ENCODE peak calls at places on chromosomes 1 and 21, in six cellular contexts. One of them, this sample, is unnamed.

GRCh38 chr1:101239095-101240040 is 2.5 kb downstream of the S1PR1 start:
- DNase-seq in tibial nerve: no peak
- DNase-seq in esophagus muscularis mucosa: no peak
- DNase-seq in stomach: no peak
- DNase-seq in A549: no peak
- DNase-seq in ovary: no peak
- DNase-seq in this sample: no peak

GRCh38 chr1:22210636-22211035 is 67.7 kb upstream of the WNT4 start:
- DNase-seq in esophagus muscularis mucosa: no peak
- DNase-seq in ovary: no peak
- DNase-seq in tibial nerve: no peak
- DNase-seq in stomach: no peak
- DNase-seq in A549: no peak
- DNase-seq in this sample: no peak

GRCh38 chr21:33901421-33902288 is 13.9 kb downstream of the ATP5PO start:
- DNase-seq in stomach: no peak
- DNase-seq in esophagus muscularis mucosa: no peak
- DNase-seq in ovary: peak; percentile 32
- DNase-seq in tibial nerve: no peak
- DNase-seq in A549: no peak
- DNase-seq in this sample: no peak

GRCh38 chr1:246397046-246397445 is 110.0 kb downstream of the SMYD3 start:
- DNase-seq in stomach: no peak
- DNase-seq in A549: no peak
- DNase-seq in ovary: no peak
- DNase-seq in tibial nerve: no peak
- DNase-seq in esophagus muscularis mucosa: no peak
- DNase-seq in this sample: no peak

GRCh38 chr1:197776348-197777082 is 1.2 kb upstream of the DENND1B start:
- DNase-seq in stomach: no peak
- DNase-seq in esophagus muscularis mucosa: no peak
- DNase-seq in tibial nerve: no peak
- DNase-seq in A549: no peak
- DNase-seq in ovary: no peak
- DNase-seq in this sample: no peak

GRCh38 chr1:110524311-110525249 is 5.6 kb upstream of the KCNA10 start:
- DNase-seq in A549: peak; percentile 29
- DNase-seq in ovary: no peak
- DNase-seq in esophagus muscularis mucosa: no peak
- DNase-seq in stomach: peak; percentile 38
- DNase-seq in tibial nerve: no peak
- DNase-seq in this sample: no peak

GRCh38 chr1:234727018-234727757 is 117.2 kb upstream of the IRF2BP2 start:
- DNase-seq in esophagus muscularis mucosa: no peak
- DNase-seq in stomach: no peak
- DNase-seq in ovary: no peak
- DNase-seq in A549: no peak
- DNase-seq in tibial nerve: no peak
- DNase-seq in this sample: no peak

GRCh38 chr1:87077959-87078673 is 163.7 kb downstream of the HS2ST1 start:
- DNase-seq in ovary: no peak
- DNase-seq in A549: no peak
- DNase-seq in stomach: no peak
- DNase-seq in esophagus muscularis mucosa: no peak
- DNase-seq in tibial nerve: no peak
- DNase-seq in this sample: no peak

GRCh38 chr1:117182271-117182670 is 28.5 kb downstream of the VTCN1 start:
- DNase-seq in esophagus muscularis mucosa: no peak
- DNase-seq in tibial nerve: no peak
- DNase-seq in stomach: no peak
- DNase-seq in ovary: no peak
- DNase-seq in A549: no peak
- DNase-seq in this sample: no peak

GRCh38 chr1:48725331-48725730 is 51.4 kb downstream of the BEND5 start:
- DNase-seq in A549: no peak
- DNase-seq in stomach: no peak
- DNase-seq in ovary: no peak
- DNase-seq in esophagus muscularis mucosa: no peak
- DNase-seq in tibial nerve: no peak
- DNase-seq in this sample: no peak

GRCh38 chr21:33968082-33968997 is 52.7 kb upstream of the ATP5PO start:
- DNase-seq in ovary: no peak
- DNase-seq in tibial nerve: no peak
- DNase-seq in stomach: no peak
- DNase-seq in esophagus muscularis mucosa: no peak
- DNase-seq in A549: peak; percentile 55
- DNase-seq in this sample: no peak

GRCh38 chr21:33991091-33991490 is 75.5 kb upstream of the ATP5PO start:
- DNase-seq in A549: no peak
- DNase-seq in tibial nerve: no peak
- DNase-seq in stomach: no peak
- DNase-seq in ovary: no peak
- DNase-seq in esophagus muscularis mucosa: no peak
- DNase-seq in this sample: no peak

GRCh38 chr1:2548068-2548589 is 8.0 kb upstream of the TNFRSF14 start:
- DNase-seq in esophagus muscularis mucosa: no peak
- DNase-seq in ovary: peak; percentile 82
- DNase-seq in A549: peak; percentile 78
- DNase-seq in stomach: peak; percentile 90
- DNase-seq in tibial nerve: peak; percentile 72
- DNase-seq in this sample: peak; percentile 89

GRCh38 chr1:155648207-155649147 is 38.5 kb downstream of the MSTO1 start:
- DNase-seq in A549: peak; percentile 85
- DNase-seq in stomach: peak; percentile 27
- DNase-seq in esophagus muscularis mucosa: no peak
- DNase-seq in ovary: no peak
- DNase-seq in tibial nerve: no peak
- DNase-seq in this sample: no peak

GRCh38 chr1:76229279-76229977 is 154.9 kb downstream of the ST6GALNAC3 start:
- DNase-seq in ovary: no peak
- DNase-seq in stomach: no peak
- DNase-seq in esophagus muscularis mucosa: no peak
- DNase-seq in tibial nerve: no peak
- DNase-seq in A549: no peak
- DNase-seq in this sample: no peak

GRCh38 chr1:170044187-170044586 is 30.3 kb downstream of the KIFAP3 start:
- DNase-seq in A549: no peak
- DNase-seq in stomach: no peak
- DNase-seq in ovary: no peak
- DNase-seq in tibial nerve: no peak
- DNase-seq in esophagus muscularis mucosa: no peak
- DNase-seq in this sample: no peak

GRCh38 chr1:234619794-234620247 is 9.8 kb upstream of the IRF2BP2 start:
- DNase-seq in A549: no peak
- DNase-seq in tibial nerve: no peak
- DNase-seq in stomach: no peak
- DNase-seq in esophagus muscularis mucosa: no peak
- DNase-seq in ovary: no peak
- DNase-seq in this sample: no peak

GRCh38 chr1:154663656-154664055 is 55.7 kb upstream of the ADAR start:
- DNase-seq in esophagus muscularis mucosa: no peak
- DNase-seq in ovary: no peak
- DNase-seq in tibial nerve: no peak
- DNase-seq in stomach: no peak
- DNase-seq in A549: peak; percentile 13
- DNase-seq in this sample: no peak

GRCh38 chr1:242002528-242002927 is 3.6 kb upstream of the MAP1LC3C start:
- DNase-seq in stomach: no peak
- DNase-seq in A549: no peak
- DNase-seq in ovary: no peak
- DNase-seq in tibial nerve: no peak
- DNase-seq in esophagus muscularis mucosa: no peak
- DNase-seq in this sample: no peak
- H3K4me1 ChIP-seq in stomach: peaks cover 8% of the 10 kb centered on the region
- H3K4me1 ChIP-seq in A549: peaks cover 22% of the 10 kb centered on the region
- H3K4me1 ChIP-seq in ovary: no peaks in the 10 kb centered on the region
- H3K4me1 ChIP-seq in tibial nerve: peaks cover 10% of the 10 kb centered on the region
- H3K4me1 ChIP-seq in esophagus muscularis mucosa: peaks cover 14% of the 10 kb centered on the region
- H3K4me1 ChIP-seq in this sample: peaks cover 8% of the 10 kb centered on the region

DNA sequence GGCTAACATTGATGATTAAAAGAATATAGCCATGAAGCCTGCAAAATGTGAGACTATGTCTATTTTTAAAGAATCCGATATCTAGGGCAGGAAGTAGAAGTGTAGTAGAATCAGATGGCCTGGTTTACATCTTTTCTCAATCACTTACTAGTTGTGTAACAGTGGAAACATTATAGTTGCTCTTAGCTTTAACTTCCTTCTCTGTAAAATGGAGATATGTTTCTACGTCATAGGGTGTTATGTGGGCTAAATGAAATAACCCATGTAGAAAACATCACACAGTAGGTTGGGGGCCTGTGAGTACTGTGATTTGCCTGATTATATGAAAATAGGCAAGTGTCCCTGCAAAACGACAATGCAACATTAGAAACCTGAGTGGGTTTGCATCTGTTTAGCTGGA is 4.4 kb upstream of the IGFN1 start:
- DNase-seq in stomach: no peak
- DNase-seq in esophagus muscularis mucosa: no peak
- DNase-seq in A549: no peak
- DNase-seq in ovary: no peak
- DNase-seq in tibial nerve: no peak
- DNase-seq in this sample: no peak
- TF ChIP-seq EP300 in stomach: no peak
- TF ChIP-seq EP300 in esophagus muscularis mucosa: no peak
- TF ChIP-seq EP300 in A549: no peak
- TF ChIP-seq EP300 in ovary: no peak
- TF ChIP-seq EP300 in tibial nerve: no peak
- TF ChIP-seq EP300 in this sample: no peak

GRCh38 chr1:243483084-243483845 is 227.4 kb downstream of the SDCCAG8 start:
- DNase-seq in A549: no peak
- DNase-seq in ovary: no peak
- DNase-seq in esophagus muscularis mucosa: no peak
- DNase-seq in stomach: no peak
- DNase-seq in tibial nerve: no peak
- DNase-seq in this sample: no peak
- TF ChIP-seq CTCF in A549: peak; percentile 6
- TF ChIP-seq CTCF in ovary: no peak
- TF ChIP-seq CTCF in esophagus muscularis mucosa: peak; percentile 49
- TF ChIP-seq CTCF in stomach: no peak
- TF ChIP-seq CTCF in tibial nerve: no peak
- TF ChIP-seq CTCF in this sample: no peak

GRCh38 chr1:243244420-243244819 is 10.7 kb downstream of the CEP170 start:
- DNase-seq in tibial nerve: no peak
- DNase-seq in A549: no peak
- DNase-seq in stomach: no peak
- DNase-seq in ovary: no peak
- DNase-seq in esophagus muscularis mucosa: no peak
- DNase-seq in this sample: no peak
- H3K4me1 ChIP-seq in tibial nerve: peaks cover 5% of the 10 kb centered on the region
- H3K4me1 ChIP-seq in A549: no peaks in the 10 kb centered on the region
- H3K4me1 ChIP-seq in stomach: peaks cover 5% of the 10 kb centered on the region
- H3K4me1 ChIP-seq in ovary: peaks cover 5% of the 10 kb centered on the region
- H3K4me1 ChIP-seq in esophagus muscularis mucosa: peaks cover 24% of the 10 kb centered on the region
- H3K4me1 ChIP-seq in this sample: peaks cover 3% of the 10 kb centered on the region

DNA sequence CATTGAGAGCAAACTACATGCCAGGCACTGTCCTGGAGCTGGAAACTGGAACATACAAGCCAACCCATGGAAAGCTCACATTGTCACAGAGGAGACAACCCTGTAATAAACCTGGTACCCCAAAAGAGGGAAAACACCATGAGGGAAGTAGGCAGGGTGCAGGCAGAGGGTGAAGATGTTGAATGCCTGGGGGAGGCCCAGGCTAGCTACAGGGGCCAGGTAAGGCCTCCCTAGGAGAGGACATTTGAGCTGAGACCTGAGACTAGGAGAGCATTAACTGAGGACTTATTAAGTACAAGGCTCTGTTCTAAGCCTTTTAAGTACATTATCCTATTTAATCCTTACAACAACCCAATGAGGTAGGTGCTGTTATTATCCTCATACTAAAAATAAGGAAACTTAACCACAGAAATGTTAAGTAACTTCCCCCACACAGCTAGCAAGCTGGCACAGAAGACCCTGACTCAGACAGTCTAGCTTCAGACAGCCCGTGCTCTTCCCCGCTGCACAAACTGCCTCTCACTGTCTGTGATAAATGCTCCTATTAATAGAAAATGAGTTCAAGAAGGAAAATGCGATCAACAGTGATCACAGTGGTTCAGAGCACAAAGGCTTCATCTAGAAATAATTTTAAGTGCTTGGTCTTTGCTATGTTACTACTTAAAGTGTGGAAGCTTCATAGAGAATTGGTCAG is 41.8 kb downstream of the ZNF281 start:
- DNase-seq in stomach: no peak
- DNase-seq in esophagus muscularis mucosa: no peak
- DNase-seq in A549: no peak
- DNase-seq in ovary: no peak
- DNase-seq in tibial nerve: no peak
- DNase-seq in this sample: no peak
- TF ChIP-seq EP300 in stomach: no peak
- TF ChIP-seq EP300 in esophagus muscularis mucosa: no peak
- TF ChIP-seq EP300 in A549: no peak
- TF ChIP-seq EP300 in ovary: no peak
- TF ChIP-seq EP300 in tibial nerve: no peak
- TF ChIP-seq EP300 in this sample: no peak

DNA sequence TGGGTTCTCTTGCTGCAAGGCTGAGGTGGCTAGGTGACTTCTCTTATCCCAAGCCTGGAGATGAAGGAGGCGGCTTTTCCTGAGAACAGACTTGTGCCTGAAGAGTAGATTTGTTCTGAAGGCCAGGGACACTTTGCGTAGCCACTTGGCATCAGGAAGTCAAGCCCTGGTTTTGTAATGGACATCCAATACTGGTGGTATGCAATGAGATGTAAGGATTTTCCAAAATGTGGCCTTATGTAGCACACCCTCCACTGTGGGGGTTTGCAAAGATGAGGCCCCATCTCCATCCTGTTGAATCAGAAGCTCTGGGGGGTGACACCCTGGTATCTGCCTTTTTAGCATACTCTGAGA is 124.5 kb upstream of the IPO9 start:
- DNase-seq in stomach: no peak
- DNase-seq in esophagus muscularis mucosa: no peak
- DNase-seq in tibial nerve: no peak
- DNase-seq in ovary: no peak
- DNase-seq in A549: no peak
- DNase-seq in this sample: no peak
- TF ChIP-seq CTCF in stomach: no peak
- TF ChIP-seq CTCF in esophagus muscularis mucosa: no peak
- TF ChIP-seq CTCF in tibial nerve: no peak
- TF ChIP-seq CTCF in ovary: no peak
- TF ChIP-seq CTCF in A549: no peak
- TF ChIP-seq CTCF in this sample: no peak

DNA sequence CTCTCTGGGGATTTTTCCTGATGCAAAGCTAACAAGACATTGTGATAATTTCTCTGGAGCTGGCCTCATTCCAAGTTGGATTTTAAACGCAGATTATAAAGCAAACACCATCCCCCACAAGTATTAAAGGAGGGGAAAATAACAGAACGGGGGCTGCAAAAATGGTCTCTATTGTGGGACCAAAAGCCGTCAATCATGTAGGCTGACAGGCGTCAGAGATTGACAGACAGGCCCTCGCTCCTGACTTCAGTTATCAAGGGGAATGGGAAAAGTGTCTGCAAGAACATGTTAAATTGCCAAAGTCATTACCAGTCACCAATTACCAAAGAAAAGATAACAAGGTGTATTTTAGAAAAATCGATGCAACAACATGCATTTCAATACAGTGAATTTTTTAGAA is 307.4 kb upstream of the POU3F1 start:
- DNase-seq in ovary: no peak
- DNase-seq in A549: no peak
- DNase-seq in stomach: no peak
- DNase-seq in esophagus muscularis mucosa: no peak
- DNase-seq in tibial nerve: no peak
- DNase-seq in this sample: no peak
- H3K4me1 ChIP-seq in ovary: no peaks in the 10 kb centered on the region
- H3K4me1 ChIP-seq in A549: no peaks in the 10 kb centered on the region
- H3K4me1 ChIP-seq in stomach: no peaks in the 10 kb centered on the region
- H3K4me1 ChIP-seq in esophagus muscularis mucosa: no peaks in the 10 kb centered on the region
- H3K4me1 ChIP-seq in tibial nerve: no peaks in the 10 kb centered on the region
- H3K4me1 ChIP-seq in this sample: no peaks in the 10 kb centered on the region

This sample was measured in suprapubic skin.